ENCODE peak calls at places on chromosome 17, in six cellular contexts. V is SK-N-SH, T is K562, P is HepG2, Y is H1, R is GM12878. Z is an unnamed sample.
A peak's percentile ranks its signal among the peaks of the same experiment; 100 is the strongest.

GRCh38 chr17:32477220-32477619 is 9.6 kb upstream of the CDK5R1 start:
- DNase-seq in V (no peak), T (no peak), P (no peak), Y (no peak), R (no peak), Z (no peak)

GRCh38 chr17:33929181-33929724 is 325.8 kb upstream of the CCL2 start:
- DNase-seq in V (no peak), T (no peak), P (no peak), Y (peak; percentile 65), R (no peak), Z (no peak)

GRCh38 chr17:64969046-64969501 is 49.8 kb upstream of the LRRC37A3 start:
- DNase-seq in V (no peak), T (no peak), P (no peak), Y (no peak), R (no peak), Z (no peak)

GRCh38 chr17:10055251-10055975 is 143.0 kb downstream of the GAS7 start:
- DNase-seq in V (no peak), T (no peak), P (no peak), Y (no peak), R (no peak), Z (no peak)

GRCh38 chr17:62038248-62038647 is 26.8 kb downstream of the MED13 start:
- DNase-seq in V (no peak), T (no peak), P (no peak), Y (no peak), R (no peak), Z (no peak)

GRCh38 chr17:82924812-82925211 is 85.0 kb upstream of the ZNF750 start:
- DNase-seq in V (no peak), T (no peak), P (peak; percentile 27), Y (no peak), R (no peak), Z (no peak)

GRCh38 chr17:44308865-44309264 is 464 bp downstream of the RUNDC3A start:
- DNase-seq in V (peak; percentile 73), T (no peak), P (no peak), Y (no peak), R (no peak), Z (no peak)

GRCh38 chr17:36601303-36602029 is at the start of gene MRM1:
- DNase-seq in V (peak; percentile 98), T (peak; percentile 94), P (peak; percentile 86), Y (peak; percentile 93), R (peak; percentile 77), Z (peak; percentile 94)

GRCh38 chr17:35242805-35243458 is at the start of gene SLFN5:
- DNase-seq in V (peak; percentile 56), T (peak; percentile 72), P (peak; percentile 68), Y (peak; percentile 97), R (peak; percentile 73), Z (peak; percentile 86)

GRCh38 chr17:72297326-72298115 is 176.7 kb downstream of the SOX9 start:
- DNase-seq in V (no peak), T (no peak), P (no peak), Y (no peak), R (no peak), Z (no peak)

GRCh38 chr17:32936157-32936893 is 8.4 kb downstream of the TMEM98 start:
- DNase-seq in V (no peak), T (no peak), P (no peak), Y (no peak), R (no peak), Z (no peak)

GRCh38 chr17:40416671-40417070 is 1.0 kb downstream of the TOP2A start:
- DNase-seq in V (no peak), T (no peak), P (no peak), Y (no peak), R (no peak), Z (no peak)

GRCh38 chr17:14547556-14547955 is 246.7 kb downstream of the HS3ST3B1 start:
- DNase-seq in V (no peak), T (no peak), P (no peak), Y (no peak), R (no peak), Z (no peak)

GRCh38 chr17:3002538-3003301 is 60.7 kb downstream of the OR1D5 start:
- DNase-seq in V (no peak), T (no peak), P (no peak), Y (no peak), R (peak; percentile 86), Z (peak; percentile 45)

GRCh38 chr17:2364132-2365116 is 27.1 kb downstream of the SGSM2 start:
- DNase-seq in V (no peak), T (no peak), P (no peak), Y (no peak), R (no peak), Z (no peak)

GRCh38 chr17:59845595-59846390 is 47.0 kb downstream of the TUBD1 start:
- DNase-seq in V (no peak), T (peak; percentile 44), P (peak; percentile 89), Y (no peak), R (no peak), Z (no peak)

GRCh38 chr17:65774787-65775186 is 213.3 kb upstream of the AXIN2 start:
- DNase-seq in V (no peak), T (no peak), P (no peak), Y (no peak), R (no peak), Z (no peak)

GRCh38 chr17:2906907-2907306 is 110.7 kb downstream of the RAP1GAP2 start:
- DNase-seq in V (no peak), T (peak; percentile 38), P (no peak), Y (no peak), R (no peak), Z (no peak)

GRCh38 chr17:73533127-73533526 is 111.1 kb downstream of the SDK2 start:
- DNase-seq in V (peak; percentile 63), T (no peak), P (no peak), Y (no peak), R (no peak), Z (no peak)

GRCh38 chr17:67519801-67520251 is 142.7 kb downstream of the PITPNC1 start:
- DNase-seq in V (no peak), T (no peak), P (no peak), Y (no peak), R (no peak), Z (no peak)

GRCh38 chr17:82228842-82229685 is at the start of gene SLC16A3:
- DNase-seq in V (peak; percentile 94), T (no peak), P (no peak), Y (peak; percentile 68), R (no peak), Z (peak; percentile 68)

GRCh38 chr17:65409381-65409780 is 152.1 kb downstream of the AXIN2 start:
- DNase-seq in V (no peak), T (no peak), P (no peak), Y (no peak), R (no peak), Z (no peak)

GRCh38 chr17:57559634-57560387 is 185.3 kb downstream of the CCDC182 start:
- DNase-seq in V (peak; percentile 76), T (no peak), P (no peak), Y (no peak), R (no peak), Z (peak; percentile 20)
- H3K27ac ChIP-seq in V (no peak overlapping the region), T (no peak overlapping the region), P (peak overlapping the region; percentile 82), Y (no peak overlapping the region), R (no peak overlapping the region), Z (no peak overlapping the region)

DNA sequence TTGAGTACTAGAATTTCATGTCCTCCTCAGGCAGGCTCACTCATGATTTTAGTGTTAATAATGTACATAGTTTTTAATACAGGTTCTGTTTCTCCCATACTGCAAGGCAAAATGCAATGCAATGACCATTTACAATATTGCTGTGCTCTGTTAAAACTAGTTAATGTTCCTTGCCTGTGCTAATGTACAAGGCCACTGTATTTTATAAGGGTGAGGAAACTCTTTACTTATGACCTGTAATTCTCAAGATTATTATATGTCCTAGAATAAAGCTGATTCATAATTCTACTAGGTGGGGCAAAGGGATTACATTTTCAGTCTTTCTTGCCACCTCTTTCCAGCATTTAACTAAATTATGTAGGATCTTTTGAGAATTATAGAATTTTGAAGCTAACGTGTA is 19.4 kb downstream of the TMIGD1 start:
- DNase-seq in V (no peak), T (no peak), P (no peak), Y (no peak), R (no peak), Z (no peak)
- TF ChIP-seq GABPA in V (no peak), T (no peak), P (no peak), Y (no peak), R (no peak), Z (no peak)

DNA sequence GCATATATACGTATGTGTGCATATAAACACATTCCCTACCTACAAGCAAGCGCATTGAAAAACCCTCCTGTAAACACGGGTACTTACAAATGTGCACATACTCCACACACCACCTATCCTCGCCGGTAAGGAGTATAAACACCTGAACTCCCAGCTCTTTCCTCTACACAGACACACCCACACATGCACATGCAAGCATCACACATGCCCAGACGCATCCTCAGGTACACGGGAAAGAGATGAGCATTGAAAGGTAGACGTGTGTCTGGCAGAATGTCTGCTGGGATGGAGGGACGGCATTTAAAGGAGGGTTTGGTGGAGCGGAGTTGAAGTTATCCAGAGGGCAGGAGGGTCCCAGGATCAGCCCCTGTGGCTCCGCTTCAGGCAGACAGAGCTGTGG is 4.7 kb upstream of the SMTNL2 start:
- DNase-seq in V (no peak), T (no peak), P (no peak), Y (no peak), R (no peak), Z (no peak)
- H3K27me3 ChIP-seq in V (peaks cover 29% of the 10 kb centered on the region), T (peaks cover 67% of the 10 kb centered on the region), P (peaks cover 34% of the 10 kb centered on the region), Y (peaks cover 3% of the 10 kb centered on the region), R (peaks cover 8% of the 10 kb centered on the region), Z (peaks cover 2% of the 10 kb centered on the region)

GRCh38 chr17:49851387-49852291 is 3.8 kb upstream of the TAC4 start:
- DNase-seq in V (peak; percentile 92), T (peak; percentile 84), P (peak; percentile 56), Y (peak; percentile 95), R (no peak), Z (peak; percentile 52)
- H3K27ac ChIP-seq in V (no peak overlapping the region), T (no peak overlapping the region), P (no peak overlapping the region), Y (no peak overlapping the region), R (no peak overlapping the region), Z (no peak overlapping the region)

DNA sequence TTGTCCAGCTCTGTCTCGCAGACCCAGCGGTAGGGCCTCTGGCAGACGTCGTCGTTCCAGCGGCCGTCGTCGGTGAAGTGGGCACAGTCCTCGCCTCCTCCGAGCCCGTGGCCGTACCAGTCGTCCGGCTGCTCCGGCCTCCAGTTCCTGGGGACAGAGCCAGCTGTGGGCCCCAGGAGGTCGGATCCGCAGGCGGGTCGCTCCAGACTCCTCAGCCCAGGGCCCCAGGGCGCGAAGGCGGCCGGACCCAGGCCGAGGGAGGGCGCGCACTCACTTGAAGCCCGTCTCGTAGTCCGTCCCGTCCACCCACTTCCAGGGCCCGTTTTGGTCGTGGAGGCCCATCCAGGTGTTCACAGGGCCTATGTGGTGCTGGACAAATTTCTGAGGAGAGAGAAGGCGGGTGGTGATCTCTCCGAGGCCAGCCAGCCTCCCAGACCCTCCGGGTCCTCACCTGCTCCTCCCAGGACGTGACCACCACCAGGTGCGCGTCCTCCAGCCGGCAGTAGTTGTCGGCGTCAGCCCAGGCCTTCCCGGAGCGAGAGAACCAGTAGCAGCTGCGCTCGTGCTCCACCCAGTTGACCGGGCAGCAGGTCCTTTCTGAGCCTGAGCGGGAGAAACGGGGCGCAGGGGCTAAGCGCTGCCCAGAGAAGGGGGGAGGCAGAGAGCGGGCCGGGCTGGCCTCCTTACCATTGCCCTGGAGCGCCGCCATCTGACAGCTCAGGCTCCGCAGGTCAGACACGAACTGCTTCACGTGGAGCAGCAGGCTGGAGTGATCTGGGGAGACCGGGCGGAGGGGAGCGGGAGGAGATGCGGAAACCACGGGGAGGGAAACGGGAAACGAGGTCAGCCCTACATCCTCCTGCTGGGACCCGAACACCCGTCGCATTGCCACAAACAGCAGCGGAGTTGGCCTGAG is 5.2 kb downstream of the ASGR1 start:
- DNase-seq in V (peak; percentile 58), T (no peak), P (no peak), Y (peak; percentile 88), R (no peak), Z (peak; percentile 50)
- TF ChIP-seq GABPA in V (no peak), T (no peak), P (no peak), Y (no peak), R (no peak), Z (no peak)

GRCh38 chr17:19799796-19800195 is 51.7 kb upstream of the ALDH3A1 start:
- DNase-seq in V (no peak), T (no peak), P (no peak), Y (no peak), R (no peak), Z (no peak)
- H3K27me3 ChIP-seq in V (no peaks in the 10 kb centered on the region), T (no peaks in the 10 kb centered on the region), P (no peaks in the 10 kb centered on the region), Y (no peaks in the 10 kb centered on the region), R (no peaks in the 10 kb centered on the region), Z (no peaks in the 10 kb centered on the region)